ENCODE peak calls at places on chromosomes 13 and 19, in seven cellular contexts. B is HuH-7.5; P is trophoblast cell; Y is stimulated activated CD4-positive, alpha-beta T cell treated with anti-CD3 and anti-CD28 coated beads, Interleukin-12 subunit alpha, Interleukin-12 subunit beta, amount 100 ng/mL, for 4 hours; H is AML-193; O is astrocyte of the spinal cord; L is H4. C is an unnamed sample.

GRCh38 chr13:79018166-79018565 is 359.2 kb upstream of the OBI1 start:
- DNase-seq in P (no peak), H (no peak), Y (no peak), B (no peak), L (no peak), O (no peak), C (no peak)

GRCh38 chr19:1291761-1292418 is 6.2 kb downstream of the EFNA2 start:
- DNase-seq in Y (no peak), H (no peak), L (no peak), O (no peak), P (no peak), B (peak), C (no peak)

GRCh38 chr19:1942078-1942933 is 1.3 kb downstream of the CSNK1G2 start:
- DNase-seq in Y (peak), L (peak), B (peak), O (peak), P (peak), H (peak), C (peak)

GRCh38 chr19:36222503-36222902 is 7.6 kb downstream of the ZNF146 start:
- DNase-seq in O (no peak), L (no peak), H (no peak), Y (no peak), P (no peak), B (no peak), C (no peak)

GRCh38 chr13:28451482-28452217 is 43.3 kb downstream of the FLT1 start:
- DNase-seq in P (peak), H (no peak), L (no peak), Y (no peak), O (no peak), B (no peak), C (no peak)

GRCh38 chr19:53868091-53868891 is 608 bp downstream of the MYADM start:
- DNase-seq in Y (no peak), B (peak), L (peak), H (no peak), O (peak), P (peak), C (peak)

GRCh38 chr19:6995054-6995453 is 26.2 kb downstream of the MBD3L2B start:
- DNase-seq in L (no peak), P (no peak), B (no peak), Y (no peak), O (no peak), H (no peak), C (no peak)

GRCh38 chr13:39788097-39788496 is 132.6 kb downstream of the COG6 start:
- DNase-seq in L (no peak), B (no peak), Y (no peak), H (no peak), P (peak), O (no peak), C (no peak)

GRCh38 chr19:3761382-3762129 is at the start of gene APBA3:
- DNase-seq in Y (peak), L (peak), H (peak), O (peak), P (peak), B (peak), C (peak)

GRCh38 chr13:18232994-18233782 is 948.4 kb downstream of the TUBA3C start:
- DNase-seq in B (no peak), H (no peak), P (no peak), Y (no peak), O (no peak), L (no peak), C (no peak)

GRCh38 chr13:82165396-82166174 is 1716.7 kb downstream of the SLITRK1 start:
- DNase-seq in L (no peak), O (no peak), H (no peak), P (no peak), Y (no peak), B (no peak), C (no peak)

GRCh38 chr13:101382086-101382485 is 34.2 kb downstream of the NALCN start:
- DNase-seq in B (no peak), P (no peak), L (no peak), H (no peak), O (no peak), Y (no peak), C (no peak)

GRCh38 chr13:22871248-22871647 is 309.5 kb upstream of the SGCG start:
- DNase-seq in H (no peak), Y (no peak), O (no peak), L (no peak), B (no peak), P (no peak), C (no peak)

GRCh38 chr19:42402376-42403116 is 12.4 kb upstream of the CNFN start:
- DNase-seq in O (no peak), Y (no peak), L (no peak), H (no peak), B (no peak), P (no peak), C (no peak)

GRCh38 chr19:54707932-54708331 is 16.3 kb upstream of the KIR3DL3 start:
- DNase-seq in P (no peak), B (no peak), Y (no peak), L (no peak), H (no peak), O (no peak), C (no peak)

C was measured in breast epithelium.